ENCODE peak calls at places on chromosomes 6 and 20, in seven cellular contexts. S, D, K, H, F, Q and Y are unnamed samples.

GRCh38 chr6:91453479-91453878 is 866.6 kb upstream of the MAP3K7 start:
- DNase-seq in S (no peak), D (no peak), K (no peak), H (no peak), F (no peak), Q (no peak), Y (no peak)

GRCh38 chr6:3318226-3318625 is 59.5 kb downstream of the PSMG4 start:
- DNase-seq in S (no peak), D (no peak), K (no peak), H (no peak), F (no peak), Q (no peak), Y (no peak)

GRCh38 chr20:22453244-22454080 is 130.9 kb downstream of the FOXA2 start:
- DNase-seq in S (peak; percentile 38), D (no peak), K (peak; percentile 21), H (no peak), F (no peak), Q (peak; percentile 25), Y (no peak)

GRCh38 chr20:6685181-6685582 is 82.3 kb upstream of the BMP2 start:
- DNase-seq in S (no peak), D (no peak), K (peak; percentile 6), H (peak; percentile 36), F (no peak), Q (peak; percentile 48), Y (peak; percentile 7)

GRCh38 chr6:3798211-3798909 is 46.8 kb upstream of the PXDC1 start:
- DNase-seq in S (no peak), D (no peak), K (no peak), H (no peak), F (no peak), Q (no peak), Y (no peak)

GRCh38 chr20:1255675-1256074 is 10.4 kb upstream of the SNPH start:
- DNase-seq in S (no peak), D (no peak), K (no peak), H (no peak), F (no peak), Q (no peak), Y (no peak)

GRCh38 chr6:28218312-28219248 is 6.5 kb upstream of the ZSCAN9 start:
- DNase-seq in S (peak; percentile 51), D (peak; percentile 73), K (peak; percentile 62), H (peak; percentile 58), F (no peak), Q (peak; percentile 65), Y (no peak)

GRCh38 chr6:124798942-124799496 is 163.2 kb upstream of the RNF217 start:
- DNase-seq in S (no peak), D (no peak), K (peak; percentile 1), H (no peak), F (no peak), Q (peak; percentile 37), Y (no peak)

GRCh38 chr6:88426005-88426404 is 259.9 kb upstream of the CNR1 start:
- DNase-seq in S (no peak), D (no peak), K (no peak), H (no peak), F (no peak), Q (no peak), Y (no peak)

GRCh38 chr6:104428201-104428600 is 431.5 kb downstream of the HACE1 start:
- DNase-seq in S (no peak), D (no peak), K (no peak), H (no peak), F (no peak), Q (no peak), Y (no peak)

GRCh38 chr20:56443654-56444540 is 24.5 kb upstream of the RTF2 start:
- DNase-seq in S (no peak), D (no peak), K (no peak), H (no peak), F (no peak), Q (no peak), Y (no peak)

GRCh38 chr20:60459212-60459611 is 501.0 kb downstream of the CDH26 start:
- DNase-seq in S (no peak), D (no peak), K (no peak), H (no peak), F (no peak), Q (no peak), Y (no peak)

GRCh38 chr6:159252955-159253508 is 83.8 kb downstream of the FNDC1 start:
- DNase-seq in S (peak; percentile 62), D (no peak), K (peak; percentile 66), H (peak; percentile 69), F (no peak), Q (peak; percentile 74), Y (no peak)
- TF ChIP-seq CTCF in S (peak; percentile 51), D (peak; percentile 79), K (peak; percentile 69), H (peak; percentile 60), F (peak; percentile 64), Q (peak; percentile 72), Y (peak; percentile 49)

DNA sequence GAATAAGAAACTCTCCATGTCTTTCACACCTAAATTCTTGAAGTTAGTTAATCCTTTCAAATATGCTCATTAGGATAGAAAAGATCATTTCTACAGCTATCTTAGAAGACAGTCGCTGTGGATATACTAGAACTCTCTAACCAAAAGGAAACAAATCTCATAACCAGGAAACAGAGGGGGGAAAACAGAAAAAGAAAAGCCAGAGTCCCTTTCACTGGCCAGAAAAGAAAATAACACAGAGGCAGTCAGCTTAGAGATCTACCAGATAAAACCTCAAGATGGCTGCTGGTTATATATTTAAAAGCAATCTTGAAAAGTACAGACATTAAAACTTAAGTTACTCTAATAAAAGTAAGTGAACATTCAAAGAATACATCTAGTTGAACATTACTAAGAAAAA is 19.6 kb downstream of the NUP153 start:
- DNase-seq in S (no peak), D (no peak), K (no peak), H (no peak), F (no peak), Q (no peak), Y (no peak)
- TF ChIP-seq CTCF in S (no peak), D (no peak), K (no peak), H (no peak), F (no peak), Q (no peak), Y (no peak)

DNA sequence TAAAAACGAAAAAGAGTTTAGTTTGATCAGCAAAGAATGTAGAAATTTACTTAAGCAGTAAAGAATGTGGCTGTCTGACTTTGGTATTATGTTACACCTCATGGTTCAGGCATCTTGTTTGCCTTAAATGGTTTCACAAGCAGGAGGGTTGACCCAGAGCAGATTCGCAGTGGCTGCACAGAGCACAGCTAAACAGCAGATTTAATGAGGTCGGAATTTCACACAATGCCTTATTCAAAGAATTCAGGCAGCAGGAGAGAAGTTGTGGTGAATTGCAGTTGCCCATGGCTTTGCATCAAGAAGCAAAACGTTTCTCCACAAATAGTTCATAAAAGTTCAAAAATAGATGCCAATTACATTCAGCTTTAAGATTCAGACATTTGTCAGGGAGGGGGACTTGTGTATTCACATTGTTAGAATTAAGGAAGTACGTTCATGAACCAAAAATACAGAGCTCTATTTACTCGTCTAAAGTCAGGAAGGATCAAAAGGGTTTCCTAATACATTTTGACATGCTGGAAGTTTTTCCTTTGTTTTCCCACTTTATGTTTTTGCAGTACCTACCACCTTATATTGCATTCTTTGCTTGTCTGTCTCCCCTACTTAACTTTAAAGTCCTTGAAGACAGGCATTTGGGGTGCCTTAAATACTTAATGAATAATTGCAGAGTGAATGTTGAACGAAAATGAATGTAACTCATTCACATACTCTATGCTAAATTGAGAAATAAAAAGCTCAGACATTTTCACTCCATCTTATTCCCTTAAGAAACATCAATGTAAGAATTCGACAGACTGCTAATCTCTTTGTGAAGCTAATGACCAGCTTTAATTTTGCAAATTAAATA is 1163.6 kb upstream of the CITED2 start:
- DNase-seq in S (peak; percentile 97), D (no peak), K (peak; percentile 96), H (peak; percentile 98), F (peak; percentile 98), Q (peak; percentile 100), Y (peak; percentile 100)
- TF ChIP-seq CTCF in S (no peak), D (no peak), K (no peak), H (no peak), F (no peak), Q (no peak), Y (no peak)

DNA sequence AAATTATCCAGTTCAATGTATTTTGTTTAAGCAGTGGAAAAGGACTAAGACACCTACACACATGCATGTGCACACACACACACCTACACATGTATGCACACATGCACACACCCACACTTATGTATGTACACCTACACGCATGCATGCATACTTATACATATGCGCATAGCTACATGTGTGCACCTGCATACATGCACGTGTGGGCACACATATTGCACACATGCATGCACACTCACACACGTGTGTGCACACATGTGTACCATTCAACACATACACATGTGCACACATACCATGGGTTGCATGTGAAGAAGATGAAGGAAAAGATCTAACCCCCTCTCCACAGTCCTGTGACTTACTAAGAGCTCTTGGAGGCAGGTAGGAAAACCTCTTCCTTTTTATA is 122.0 kb upstream of the MAFB start:
- DNase-seq in S (no peak), D (no peak), K (no peak), H (no peak), F (no peak), Q (no peak), Y (no peak)
- TF ChIP-seq CTCF in S (no peak), D (no peak), K (no peak), H (no peak), F (no peak), Q (no peak), Y (no peak)